ENCODE peak calls at places on chromosomes 3 and 15, in six cellular contexts. I is GM12865, C is mammary epithelial cell, P is uterus, R is testis, A is AG09309. T is an unnamed sample.

GRCh38 chr3:172520332-172520831 is 2.8 kb downstream of the TNFSF10 start:
- DNase-seq in A (peak), C (peak), P (no peak), I (peak), R (no peak), T (peak)

GRCh38 chr3:30680789-30681188 is 74.4 kb downstream of the TGFBR2 start:
- DNase-seq in A (no peak), P (no peak), C (no peak), I (no peak), R (no peak), T (peak)

GRCh38 chr15:76149291-76149910 is 89.6 kb downstream of the TMEM266 start:
- DNase-seq in R (no peak), P (no peak), I (no peak), C (no peak), A (no peak), T (no peak)

GRCh38 chr3:45426161-45426560 is 37.8 kb downstream of the LARS2 start:
- DNase-seq in A (no peak), R (no peak), I (no peak), C (no peak), P (no peak), T (no peak)

GRCh38 chr3:128247841-128248240 is 94.6 kb downstream of the EEFSEC start:
- DNase-seq in P (no peak), A (no peak), I (no peak), R (no peak), C (no peak), T (no peak)

GRCh38 chr3:126288314-126288713 is 68.9 kb downstream of the KLF15 start:
- DNase-seq in C (no peak), I (no peak), A (no peak), P (no peak), R (peak), T (no peak)

GRCh38 chr15:64813075-64813474 is 12.4 kb downstream of the PIF1 start:
- DNase-seq in R (peak), I (peak), C (no peak), P (no peak), A (no peak), T (peak)

GRCh38 chr3:196988241-196989029 is 19.8 kb upstream of the PIGZ start:
- DNase-seq in I (no peak), P (no peak), R (peak), C (no peak), A (no peak), T (no peak)

GRCh38 chr3:133915685-133916639 is 20.3 kb upstream of the RAB6B start:
- DNase-seq in P (no peak), C (peak), I (no peak), A (no peak), R (no peak), T (no peak)

GRCh38 chr15:39235084-39235795 is 345.6 kb upstream of the THBS1 start:
- DNase-seq in P (no peak), I (peak), C (peak), R (no peak), A (peak), T (no peak)

GRCh38 chr3:101848326-101848725 is 988 bp upstream of the NFKBIZ start:
- DNase-seq in P (no peak), A (no peak), R (no peak), I (no peak), C (no peak), T (no peak)

GRCh38 chr3:81218023-81218422 is 543.4 kb downstream of the GBE1 start:
- DNase-seq in P (no peak), R (no peak), A (no peak), C (no peak), I (no peak), T (peak)
- TF ChIP-seq CTCF in P (no peak), R (no peak), A (no peak), C (peak), I (peak), T (peak)

GRCh38 chr3:191331443-191331842 is 1.1 kb upstream of the UTS2B start:
- DNase-seq in A (no peak), C (peak), I (no peak), P (no peak), R (no peak), T (peak)
- H3K4me3 ChIP-seq in A (no peak), C (peak), I (peak), P (peak), R (no peak), T (peak)

DNA sequence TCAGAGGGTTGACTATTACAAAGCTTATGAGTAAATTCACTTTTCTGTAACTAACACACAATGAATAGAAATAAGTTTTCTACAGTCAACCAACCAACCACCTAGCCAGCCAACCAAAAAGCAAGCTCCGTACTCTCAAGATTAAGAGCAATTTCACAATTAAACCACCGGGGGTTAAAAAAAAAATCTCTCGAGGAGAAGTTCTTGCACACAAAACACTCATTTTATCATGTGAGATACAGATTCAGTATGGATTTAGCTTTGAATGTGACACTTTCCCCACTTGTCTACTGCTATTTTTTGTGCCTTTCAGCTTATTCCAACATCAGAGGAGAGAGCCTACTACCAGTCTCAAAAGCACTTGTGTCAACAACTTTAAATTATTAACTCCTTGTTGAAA is 135.3 kb downstream of the SV2B start:
- DNase-seq in I (no peak), A (no peak), C (no peak), R (no peak), P (no peak), T (no peak)
- TF ChIP-seq CTCF in I (no peak), A (no peak), C (no peak), R (no peak), P (no peak), T (no peak)

DNA sequence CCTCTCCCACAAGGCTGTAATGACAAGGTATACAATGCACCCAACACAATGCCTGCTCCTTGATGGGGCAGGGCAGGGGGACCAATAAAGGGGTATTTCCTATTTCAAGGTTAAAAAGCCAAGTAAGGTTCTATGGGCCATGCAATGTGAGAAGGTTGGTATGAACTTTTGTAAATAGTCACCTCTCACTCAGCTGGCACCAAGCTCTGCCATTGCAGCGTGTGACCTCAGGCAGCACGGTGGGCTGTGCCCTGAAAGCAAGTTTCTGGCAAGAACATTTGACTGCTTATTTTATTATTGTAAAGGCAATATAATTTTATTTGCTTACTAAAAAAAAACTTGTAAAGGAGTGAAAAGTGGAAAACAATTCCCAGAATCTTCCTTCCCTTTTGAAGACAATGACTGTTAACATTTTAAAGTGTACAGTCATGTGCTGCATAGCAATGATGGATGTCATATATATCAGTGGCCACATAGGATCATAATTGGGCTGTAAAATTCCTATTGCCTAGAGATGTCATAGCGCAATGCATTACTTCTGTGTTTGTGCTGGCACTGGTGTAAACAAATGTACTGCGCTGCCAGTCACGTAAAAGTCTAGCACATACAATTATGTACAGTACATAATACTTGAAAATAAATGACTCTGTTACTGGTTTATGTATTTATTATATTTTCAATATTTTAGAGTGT is 167.3 kb upstream of the RORA start:
- DNase-seq in A (no peak), I (no peak), P (no peak), R (no peak), C (no peak), T (no peak)
- H3K4me3 ChIP-seq in A (no peak), I (no peak), P (no peak), R (no peak), C (no peak), T (no peak)

T was measured in astrocyte of the spinal cord.